ENCODE peak calls at places on chromosome 16, in four cellular contexts. One of them, this sample, is unnamed.

GRCh38 chr16:47574091-47575054 is 113.2 kb downstream of the PHKB start:
- DNase-seq in HEK293T: no peak
- DNase-seq in T-helper 9 cell: no peak
- DNase-seq in coronary artery: no peak
- DNase-seq in this sample: peak

GRCh38 chr16:85330694-85331188 is 218.5 kb upstream of the CIBAR2 start:
- DNase-seq in coronary artery: no peak
- DNase-seq in HEK293T: peak
- DNase-seq in T-helper 9 cell: no peak
- DNase-seq in this sample: peak

GRCh38 chr16:51670527-51670926 is 519.5 kb upstream of the SALL1 start:
- DNase-seq in HEK293T: no peak
- DNase-seq in coronary artery: no peak
- DNase-seq in T-helper 9 cell: no peak
- DNase-seq in this sample: no peak

GRCh38 chr16:73304008-73304814 is 256.3 kb upstream of the ZFHX3 start:
- DNase-seq in T-helper 9 cell: no peak
- DNase-seq in coronary artery: no peak
- DNase-seq in HEK293T: peak
- DNase-seq in this sample: peak

GRCh38 chr16:12601290-12601900 is 202.3 kb downstream of the CPPED1 start:
- DNase-seq in coronary artery: peak
- DNase-seq in HEK293T: no peak
- DNase-seq in T-helper 9 cell: no peak
- DNase-seq in this sample: no peak

GRCh38 chr16:16025214-16025968 is 76.0 kb downstream of the ABCC1 start:
- DNase-seq in coronary artery: no peak
- DNase-seq in HEK293T: no peak
- DNase-seq in T-helper 9 cell: peak
- DNase-seq in this sample: no peak

GRCh38 chr16:58051821-58052603 is 26.5 kb downstream of the MMP15 start:
- DNase-seq in coronary artery: no peak
- DNase-seq in T-helper 9 cell: no peak
- DNase-seq in HEK293T: no peak
- DNase-seq in this sample: no peak

GRCh38 chr16:77531741-77532140 is 96.9 kb upstream of the ADAMTS18 start:
- DNase-seq in coronary artery: no peak
- DNase-seq in HEK293T: no peak
- DNase-seq in T-helper 9 cell: no peak
- DNase-seq in this sample: no peak

GRCh38 chr16:73956592-73957495 is 339.8 kb upstream of the PSMD7 start:
- DNase-seq in coronary artery: no peak
- DNase-seq in HEK293T: peak
- DNase-seq in T-helper 9 cell: peak
- DNase-seq in this sample: peak

GRCh38 chr16:70418274-70418992 is 20.5 kb downstream of the ST3GAL2 start:
- DNase-seq in T-helper 9 cell: no peak
- DNase-seq in coronary artery: no peak
- DNase-seq in HEK293T: no peak
- DNase-seq in this sample: no peak

GRCh38 chr16:81005644-81006471 is 827 bp downstream of the CMC2 start:
- DNase-seq in coronary artery: no peak
- DNase-seq in T-helper 9 cell: no peak
- DNase-seq in HEK293T: no peak
- DNase-seq in this sample: peak

GRCh38 chr16:51994597-51994996 is 552.3 kb downstream of the TOX3 start:
- DNase-seq in T-helper 9 cell: no peak
- DNase-seq in coronary artery: no peak
- DNase-seq in HEK293T: no peak
- DNase-seq in this sample: no peak

GRCh38 chr16:57873218-57873617 is 70.9 kb upstream of the KIFC3 start:
- DNase-seq in HEK293T: no peak
- DNase-seq in coronary artery: peak
- DNase-seq in T-helper 9 cell: no peak
- DNase-seq in this sample: no peak

GRCh38 chr16:5015887-5016286 is 17.8 kb downstream of the NAGPA start:
- DNase-seq in coronary artery: no peak
- DNase-seq in T-helper 9 cell: no peak
- DNase-seq in HEK293T: no peak
- DNase-seq in this sample: no peak

GRCh38 chr16:2713523-2713922 is 6.5 kb downstream of the PRSS27 start:
- DNase-seq in HEK293T: no peak
- DNase-seq in T-helper 9 cell: no peak
- DNase-seq in coronary artery: no peak
- DNase-seq in this sample: no peak

GRCh38 chr16:53435066-53435688 is 906 bp downstream of the RBL2 start:
- DNase-seq in HEK293T: peak
- DNase-seq in coronary artery: peak
- DNase-seq in T-helper 9 cell: peak
- DNase-seq in this sample: peak

GRCh38 chr16:86243123-86243473 is 267.2 kb upstream of the FOXF1 start:
- DNase-seq in HEK293T: no peak
- DNase-seq in T-helper 9 cell: no peak
- DNase-seq in coronary artery: no peak
- DNase-seq in this sample: no peak

GRCh38 chr16:76598498-76598897 is 321.3 kb downstream of the CNTNAP4 start:
- DNase-seq in HEK293T: no peak
- DNase-seq in coronary artery: no peak
- DNase-seq in T-helper 9 cell: no peak
- DNase-seq in this sample: no peak

GRCh38 chr16:14193316-14193871 is 122.3 kb downstream of the MRTFB start:
- DNase-seq in T-helper 9 cell: no peak
- DNase-seq in coronary artery: no peak
- DNase-seq in HEK293T: no peak
- DNase-seq in this sample: no peak

GRCh38 chr16:84950906-84951305 is 60.4 kb downstream of the ZDHHC7 start:
- DNase-seq in HEK293T: peak
- DNase-seq in coronary artery: no peak
- DNase-seq in T-helper 9 cell: no peak
- DNase-seq in this sample: no peak

GRCh38 chr16:35751191-35751941 is 2292.0 kb downstream of the TP53TG3F start:
- DNase-seq in T-helper 9 cell: no peak
- DNase-seq in HEK293T: no peak
- DNase-seq in coronary artery: peak
- DNase-seq in this sample: no peak

GRCh38 chr16:9807302-9807701 is 374.9 kb downstream of the GRIN2A start:
- DNase-seq in coronary artery: no peak
- DNase-seq in HEK293T: no peak
- DNase-seq in T-helper 9 cell: no peak
- DNase-seq in this sample: no peak

GRCh38 chr16:50747206-50747956 is 5.5 kb downstream of the CYLD start:
- DNase-seq in T-helper 9 cell: no peak
- DNase-seq in HEK293T: no peak
- DNase-seq in coronary artery: no peak
- DNase-seq in this sample: peak

GRCh38 chr16:50266337-50267091 is at the start of gene ADCY7:
- DNase-seq in HEK293T: no peak
- DNase-seq in coronary artery: no peak
- DNase-seq in T-helper 9 cell: peak
- DNase-seq in this sample: peak

GRCh38 chr16:81889896-81890634 is 111.0 kb downstream of the PLCG2 start:
- DNase-seq in coronary artery: no peak
- DNase-seq in T-helper 9 cell: peak
- DNase-seq in HEK293T: peak
- DNase-seq in this sample: peak

GRCh38 chr16:78930561-78930960 is 670.0 kb downstream of the MAF start:
- DNase-seq in T-helper 9 cell: no peak
- DNase-seq in HEK293T: no peak
- DNase-seq in coronary artery: no peak
- DNase-seq in this sample: no peak

GRCh38 chr16:49748322-49748721 is 107.6 kb downstream of the ZNF423 start:
- DNase-seq in coronary artery: no peak
- DNase-seq in HEK293T: no peak
- DNase-seq in T-helper 9 cell: no peak
- DNase-seq in this sample: peak

GRCh38 chr16:50609049-50609832 is 61.0 kb downstream of the NKD1 start:
- DNase-seq in T-helper 9 cell: no peak
- DNase-seq in coronary artery: no peak
- DNase-seq in HEK293T: no peak
- DNase-seq in this sample: peak

GRCh38 chr16:35492225-35492624 is 2032.8 kb downstream of the TP53TG3F start:
- DNase-seq in T-helper 9 cell: no peak
- DNase-seq in HEK293T: no peak
- DNase-seq in coronary artery: no peak
- DNase-seq in this sample: no peak

GRCh38 chr16:57239089-57239488 is 6.0 kb upstream of the ARL2BP start:
- DNase-seq in coronary artery: no peak
- DNase-seq in T-helper 9 cell: no peak
- DNase-seq in HEK293T: no peak
- DNase-seq in this sample: no peak

GRCh38 chr16:31853300-31853699 is 20.3 kb upstream of the ZNF267 start:
- DNase-seq in HEK293T: no peak
- DNase-seq in T-helper 9 cell: no peak
- DNase-seq in coronary artery: no peak
- DNase-seq in this sample: no peak

GRCh38 chr16:8937803-8938202 is 25.9 kb downstream of the USP7 start:
- DNase-seq in HEK293T: no peak
- DNase-seq in T-helper 9 cell: no peak
- DNase-seq in coronary artery: no peak
- DNase-seq in this sample: no peak

GRCh38 chr16:5642034-5642433 is 544.4 kb upstream of the EEF2KMT start:
- DNase-seq in T-helper 9 cell: no peak
- DNase-seq in HEK293T: no peak
- DNase-seq in coronary artery: no peak
- DNase-seq in this sample: no peak

This sample was measured in cardiac muscle cell.